ENCODE peak calls at places on chromosomes 11 and 22, in six cellular contexts. B is uterus, Q is body of pancreas, R is mammary epithelial cell, G is tibial artery, W is IMR-90. F is an unnamed sample.
A peak's percentile ranks its signal among the peaks of the same experiment; 100 is the strongest.

GRCh38 chr11:67391304-67392181 is at the start of gene RAD9A:
- DNase-seq in G (peak; percentile 96), R (peak; percentile 89), Q (peak; percentile 96), B (peak; percentile 92), W (peak; percentile 91), F (peak; percentile 89)

GRCh38 chr11:2186669-2187266 is 15.2 kb upstream of the TH start:
- DNase-seq in W (no peak), B (no peak), R (no peak), G (no peak), Q (peak; percentile 44), F (no peak)

GRCh38 chr11:119473226-119473625 is 50.3 kb upstream of the THY1 start:
- DNase-seq in G (no peak), Q (no peak), B (no peak), W (no peak), R (no peak), F (no peak)

GRCh38 chr22:38432264-38432663 is 22.7 kb downstream of the KCNJ4 start:
- DNase-seq in G (no peak), Q (no peak), W (no peak), B (no peak), R (no peak), F (no peak)

GRCh38 chr22:26542831-26543230 is 30.6 kb upstream of the TFIP11 start:
- DNase-seq in R (no peak), Q (peak; percentile 35), B (no peak), W (no peak), G (no peak), F (no peak)

GRCh38 chr22:31504282-31504681 is 7.9 kb downstream of the SFI1 start:
- DNase-seq in W (peak; percentile 65), R (peak; percentile 6), G (no peak), B (no peak), Q (no peak), F (no peak)

GRCh38 chr11:104338186-104338585 is 174.2 kb upstream of the PDGFD start:
- DNase-seq in Q (no peak), R (peak; percentile 53), G (no peak), W (peak; percentile 15), B (no peak), F (no peak)

GRCh38 chr11:95675585-95675984 is 114.0 kb downstream of the FAM76B start:
- DNase-seq in Q (no peak), R (no peak), B (no peak), G (no peak), W (no peak), F (no peak)

GRCh38 chr11:19405966-19406365 is 165.2 kb upstream of the E2F8 start:
- DNase-seq in W (no peak), G (no peak), B (no peak), Q (no peak), R (no peak), F (no peak)

GRCh38 chr11:17923213-17923612 is 89.6 kb downstream of the SERGEF start:
- DNase-seq in B (no peak), W (no peak), R (no peak), Q (no peak), G (no peak), F (no peak)

GRCh38 chr22:37533995-37534394 is 14.8 kb upstream of the CARD10 start:
- DNase-seq in Q (no peak), B (no peak), R (peak; percentile 98), G (no peak), W (peak; percentile 88), F (no peak)

GRCh38 chr11:116485425-116485824 is 287.4 kb downstream of the BUD13 start:
- DNase-seq in G (no peak), R (no peak), Q (no peak), B (no peak), W (no peak), F (no peak)

GRCh38 chr22:30637701-30638114 is 2.1 kb downstream of the SLC35E4 start:
- DNase-seq in R (peak; percentile 11), W (no peak), Q (no peak), G (no peak), B (no peak), F (no peak)

GRCh38 chr22:38397189-38398097 is 57.6 kb downstream of the KCNJ4 start:
- DNase-seq in Q (peak; percentile 46), W (no peak), G (peak; percentile 76), B (peak; percentile 48), R (peak; percentile 73), F (no peak)

GRCh38 chr11:20611892-20612291 is 12.5 kb downstream of the SLC6A5 start:
- DNase-seq in W (no peak), G (no peak), Q (no peak), R (no peak), B (no peak), F (no peak)

GRCh38 chr22:45709004-45709739 is 37.5 kb downstream of the ATXN10 start:
- DNase-seq in G (no peak), R (peak; percentile 74), W (peak; percentile 79), B (no peak), Q (no peak), F (no peak)

GRCh38 chr11:45182902-45183301 is 36.5 kb downstream of the PRDM11 start:
- DNase-seq in W (peak; percentile 19), R (no peak), G (no peak), B (no peak), Q (peak; percentile 40), F (no peak)

GRCh38 chr22:39543095-39543494 is 10.5 kb upstream of the RPS19BP1 start:
- DNase-seq in W (peak; percentile 32), R (no peak), Q (no peak), B (no peak), G (no peak), F (no peak)

GRCh38 chr11:7907121-7907520 is 23.9 kb downstream of the OR10A6 start:
- DNase-seq in R (no peak), Q (no peak), G (no peak), B (no peak), W (no peak), F (no peak)

GRCh38 chr11:16881074-16881709 is 133.0 kb downstream of the PLEKHA7 start:
- DNase-seq in B (peak; percentile 32), W (peak; percentile 13), G (no peak), Q (peak; percentile 79), R (peak; percentile 89), F (no peak)

GRCh38 chr11:16880184-16880583 is 134.0 kb downstream of the PLEKHA7 start:
- DNase-seq in B (no peak), W (no peak), R (no peak), Q (no peak), G (no peak), F (no peak)

GRCh38 chr11:16881766-16882165 is 132.4 kb downstream of the PLEKHA7 start:
- DNase-seq in B (no peak), W (no peak), G (no peak), R (no peak), Q (no peak), F (no peak)

GRCh38 chr11:16879690-16880089 is 134.5 kb downstream of the PLEKHA7 start:
- DNase-seq in G (no peak), R (no peak), Q (no peak), B (no peak), W (no peak), F (no peak)

GRCh38 chr11:16883179-16883578 is 131.0 kb downstream of the PLEKHA7 start:
- DNase-seq in B (no peak), G (no peak), R (peak; percentile 86), W (no peak), Q (peak; percentile 20), F (no peak)
- TF ChIP-seq CTCF in B (no peak), G (no peak), R (peak; percentile 61), W (no peak), Q (no peak), F (no peak)

DNA sequence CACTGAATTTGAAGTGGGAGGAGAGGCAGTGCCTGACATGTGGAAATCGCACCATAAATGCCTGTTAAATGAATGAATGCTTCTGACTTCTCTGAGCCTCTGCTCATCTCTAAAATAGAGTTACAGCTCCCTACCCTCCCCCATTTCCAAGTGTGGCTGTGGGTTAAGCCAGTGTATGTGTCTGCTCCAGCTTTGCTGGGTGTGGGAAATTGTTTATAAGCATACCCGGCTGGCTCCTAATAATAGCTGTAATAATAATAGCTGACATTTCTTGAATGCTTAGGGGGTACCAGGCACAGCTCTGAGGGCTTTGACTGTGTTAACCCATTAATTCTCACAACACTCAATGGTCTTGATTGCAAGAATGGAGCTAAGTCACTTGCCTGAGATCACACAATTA is 7.0 kb upstream of the FCHSD2 start:
- DNase-seq in Q (no peak), G (no peak), B (no peak), W (no peak), R (no peak), F (no peak)
- H3K4me1 ChIP-seq in Q (peaks cover 27% of the 10 kb centered on the region), G (peaks cover 45% of the 10 kb centered on the region), B (no peaks in the 10 kb centered on the region), W (peaks cover 7% of the 10 kb centered on the region), R (peaks cover 6% of the 10 kb centered on the region), F (peaks cover 15% of the 10 kb centered on the region)

GRCh38 chr22:36330655-36331305 is 57.0 kb downstream of the MYH9 start:
- DNase-seq in G (peak; percentile 86), W (peak; percentile 63), R (no peak), Q (peak; percentile 38), B (peak; percentile 69), F (no peak)

GRCh38 chr22:36332623-36333331 is 55.0 kb downstream of the MYH9 start:
- DNase-seq in Q (peak; percentile 73), W (peak; percentile 83), B (no peak), G (peak; percentile 74), R (peak; percentile 96), F (no peak)

GRCh38 chr22:36330127-36330526 is 57.6 kb downstream of the MYH9 start:
- DNase-seq in B (no peak), Q (no peak), W (no peak), G (no peak), R (no peak), F (no peak)

GRCh38 chr22:36331912-36332622 is 55.7 kb downstream of the MYH9 start:
- DNase-seq in B (peak; percentile 81), Q (peak; percentile 74), G (peak; percentile 88), W (peak; percentile 49), R (no peak), F (peak; percentile 86)

DNA sequence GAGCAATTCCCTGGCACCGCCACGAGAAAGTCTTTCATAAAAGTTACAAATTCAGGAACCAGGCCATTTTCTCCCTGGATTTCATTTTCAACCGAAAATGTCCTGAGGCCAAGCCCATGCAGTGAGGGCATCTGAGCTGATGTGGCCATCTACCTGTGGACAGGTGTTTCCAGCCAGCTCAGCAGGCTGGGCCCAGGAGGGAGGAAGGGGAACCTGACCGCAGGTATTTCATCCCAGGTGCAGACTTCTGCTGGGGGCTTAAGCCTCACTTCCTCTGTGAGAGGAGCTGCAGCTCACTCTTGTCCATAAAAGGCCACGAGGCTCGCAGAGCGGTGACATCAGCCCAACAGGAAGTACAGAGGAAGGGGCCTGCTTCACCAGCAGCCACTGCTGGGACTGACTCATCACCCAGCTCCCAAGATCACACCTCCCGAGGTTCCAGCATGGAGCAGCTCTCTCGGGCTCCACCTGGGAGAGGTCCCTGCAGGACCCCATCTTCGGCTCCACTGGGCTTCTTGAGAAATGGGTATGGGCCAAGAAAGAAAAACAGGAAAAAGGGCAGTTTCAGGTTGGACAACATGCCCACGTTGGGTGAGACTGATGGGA is 56.4 kb downstream of the MYH9 start:
- DNase-seq in R (peak; percentile 97), G (peak; percentile 95), W (peak; percentile 98), B (peak; percentile 85), Q (peak; percentile 87), F (peak; percentile 96)
- TF ChIP-seq CTCF in R (no peak), G (peak; percentile 7), W (peak; percentile 7), B (no peak), Q (no peak), F (no peak)

DNA sequence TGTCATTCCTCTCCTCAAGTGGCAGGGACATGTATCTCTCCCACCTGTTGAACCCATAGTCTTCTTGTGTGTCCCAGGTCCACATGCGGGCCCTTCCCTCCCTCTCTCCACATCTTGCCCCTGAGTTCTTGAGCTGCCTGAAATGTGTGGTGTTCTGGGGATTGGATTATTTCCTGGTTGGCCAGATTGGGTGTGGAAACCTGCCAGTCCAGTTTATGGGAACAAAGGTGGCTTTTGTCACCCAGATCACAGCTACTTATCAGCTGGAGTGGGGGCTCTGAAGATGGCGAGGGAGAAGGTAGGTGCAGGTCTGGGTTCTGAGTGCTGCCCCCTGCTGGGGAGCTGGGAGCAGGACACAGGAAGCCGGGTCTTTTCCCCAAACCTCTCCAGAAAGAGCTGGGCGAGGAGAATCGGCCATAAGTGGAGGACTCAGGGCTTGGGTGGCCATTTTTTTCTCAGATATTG is 14.2 kb downstream of the DTX4 start:
- DNase-seq in R (peak; percentile 11), W (no peak), G (no peak), Q (peak; percentile 81), B (no peak), F (no peak)
- H3K4me1 ChIP-seq in R (no peaks in the 10 kb centered on the region), W (peaks cover 20% of the 10 kb centered on the region), G (no peaks in the 10 kb centered on the region), Q (peaks cover 59% of the 10 kb centered on the region), B (no peaks in the 10 kb centered on the region), F (no peaks in the 10 kb centered on the region)